ENCODE peak calls at places on chromosome 9, in four cellular contexts. One of them, this sample, is unnamed.

GRCh38 chr9:88065609-88066008 is 72.7 kb downstream of the SPATA31C2 start:
- DNase-seq in GM12878: no peak
- DNase-seq in SK-N-SH: no peak
- DNase-seq in K562: no peak
- DNase-seq in this sample: no peak

GRCh38 chr9:123749580-123750202 is 180.2 kb downstream of the DENND1A start:
- DNase-seq in GM12878: peak
- DNase-seq in SK-N-SH: no peak
- DNase-seq in K562: no peak
- DNase-seq in this sample: no peak

GRCh38 chr9:88197781-88198345 is 59.6 kb upstream of the SPATA31C2 start:
- DNase-seq in SK-N-SH: peak
- DNase-seq in K562: no peak
- DNase-seq in GM12878: no peak
- DNase-seq in this sample: no peak

GRCh38 chr9:130232899-130233586 is 32.5 kb upstream of the HMCN2 start:
- DNase-seq in GM12878: no peak
- DNase-seq in K562: no peak
- DNase-seq in SK-N-SH: no peak
- DNase-seq in this sample: no peak

GRCh38 chr9:111599092-111599947 is at the start of gene PTGR1:
- DNase-seq in K562: no peak
- DNase-seq in SK-N-SH: peak
- DNase-seq in GM12878: no peak
- DNase-seq in this sample: peak

GRCh38 chr9:29974197-29974596 is 2400.9 kb upstream of the C9orf72 start:
- DNase-seq in GM12878: no peak
- DNase-seq in SK-N-SH: no peak
- DNase-seq in K562: no peak
- DNase-seq in this sample: no peak

GRCh38 chr9:738209-738915 is 103.1 kb upstream of the DMRT1 start:
- DNase-seq in SK-N-SH: no peak
- DNase-seq in K562: no peak
- DNase-seq in GM12878: no peak
- DNase-seq in this sample: no peak

GRCh38 chr9:41229408-41230401 is 40.6 kb upstream of the ZNG1F start:
- DNase-seq in SK-N-SH: peak
- DNase-seq in GM12878: peak
- DNase-seq in K562: peak
- DNase-seq in this sample: peak

GRCh38 chr9:21761309-21761901 is 41.0 kb upstream of the MTAP start:
- DNase-seq in K562: no peak
- DNase-seq in SK-N-SH: no peak
- DNase-seq in GM12878: peak
- DNase-seq in this sample: no peak

GRCh38 chr9:118630931-118631595 is 738.2 kb downstream of the BRINP1 start:
- DNase-seq in K562: no peak
- DNase-seq in SK-N-SH: no peak
- DNase-seq in GM12878: no peak
- DNase-seq in this sample: no peak

GRCh38 chr9:79357620-79358019 is 214.1 kb upstream of the TLE4 start:
- DNase-seq in GM12878: no peak
- DNase-seq in K562: no peak
- DNase-seq in SK-N-SH: no peak
- DNase-seq in this sample: no peak

GRCh38 chr9:134769084-134769455 is 111.5 kb upstream of the FCN2 start:
- DNase-seq in K562: no peak
- DNase-seq in GM12878: no peak
- DNase-seq in SK-N-SH: peak
- DNase-seq in this sample: no peak

GRCh38 chr9:137439158-137439714 is 1.9 kb downstream of the ENTPD8 start:
- DNase-seq in SK-N-SH: peak
- DNase-seq in K562: no peak
- DNase-seq in GM12878: no peak
- DNase-seq in this sample: no peak

GRCh38 chr9:130943780-130944179 is 4.7 kb upstream of the FIBCD1 start:
- DNase-seq in K562: no peak
- DNase-seq in GM12878: no peak
- DNase-seq in SK-N-SH: no peak
- DNase-seq in this sample: no peak

GRCh38 chr9:38091310-38092199 is 22.5 kb upstream of the SHB start:
- DNase-seq in K562: no peak
- DNase-seq in SK-N-SH: peak
- DNase-seq in GM12878: no peak
- DNase-seq in this sample: no peak

GRCh38 chr9:136576269-136576626 is 30.4 kb upstream of the NOTCH1 start:
- DNase-seq in SK-N-SH: no peak
- DNase-seq in K562: no peak
- DNase-seq in GM12878: no peak
- DNase-seq in this sample: no peak

GRCh38 chr9:82332774-82333152 is 344.2 kb downstream of the SPATA31D1 start:
- DNase-seq in GM12878: no peak
- DNase-seq in K562: no peak
- DNase-seq in SK-N-SH: no peak
- DNase-seq in this sample: no peak

GRCh38 chr9:73869261-73869660 is 627.9 kb upstream of the RORB start:
- DNase-seq in GM12878: peak
- DNase-seq in K562: peak
- DNase-seq in SK-N-SH: no peak
- DNase-seq in this sample: no peak

GRCh38 chr9:6096821-6097220 is 81.4 kb upstream of the RANBP6 start:
- DNase-seq in K562: no peak
- DNase-seq in SK-N-SH: no peak
- DNase-seq in GM12878: no peak
- DNase-seq in this sample: no peak

GRCh38 chr9:134359493-134360179 is 33.4 kb downstream of the RXRA start:
- DNase-seq in SK-N-SH: no peak
- DNase-seq in GM12878: no peak
- DNase-seq in K562: peak
- DNase-seq in this sample: no peak

GRCh38 chr9:101477736-101478135 is 42.2 kb upstream of the ALDOB start:
- DNase-seq in K562: no peak
- DNase-seq in SK-N-SH: no peak
- DNase-seq in GM12878: no peak
- DNase-seq in this sample: no peak

GRCh38 chr9:120928720-120929389 is 2.3 kb upstream of the TRAF1 start:
- DNase-seq in SK-N-SH: peak
- DNase-seq in K562: no peak
- DNase-seq in GM12878: no peak
- DNase-seq in this sample: peak

GRCh38 chr9:4497855-4498254 is 7.6 kb downstream of the SLC1A1 start:
- DNase-seq in K562: no peak
- DNase-seq in GM12878: no peak
- DNase-seq in SK-N-SH: no peak
- DNase-seq in this sample: no peak

GRCh38 chr9:35814106-35814840 is 569 bp downstream of the HINT2 start:
- DNase-seq in K562: no peak
- DNase-seq in GM12878: no peak
- DNase-seq in SK-N-SH: peak
- DNase-seq in this sample: peak

GRCh38 chr9:38331141-38331540 is 61.4 kb upstream of the ALDH1B1 start:
- DNase-seq in SK-N-SH: no peak
- DNase-seq in K562: no peak
- DNase-seq in GM12878: no peak
- DNase-seq in this sample: no peak

GRCh38 chr9:84315278-84315877 is 25.2 kb downstream of the SLC28A3 start:
- DNase-seq in K562: peak
- DNase-seq in SK-N-SH: peak
- DNase-seq in GM12878: no peak
- DNase-seq in this sample: peak

GRCh38 chr9:37187713-37188439 is 67.5 kb downstream of the ZCCHC7 start:
- DNase-seq in GM12878: peak
- DNase-seq in K562: no peak
- DNase-seq in SK-N-SH: no peak
- DNase-seq in this sample: no peak

GRCh38 chr9:126980231-126980630 is 65.6 kb downstream of the RALGPS1 start:
- DNase-seq in SK-N-SH: no peak
- DNase-seq in K562: no peak
- DNase-seq in GM12878: no peak
- DNase-seq in this sample: no peak

GRCh38 chr9:21964925-21965385 is 29.2 kb downstream of the CDKN2A start:
- DNase-seq in K562: no peak
- DNase-seq in SK-N-SH: no peak
- DNase-seq in GM12878: no peak
- DNase-seq in this sample: no peak

GRCh38 chr9:137314561-137315560 is 12.8 kb upstream of the NRARP start:
- DNase-seq in GM12878: no peak
- DNase-seq in SK-N-SH: peak
- DNase-seq in K562: no peak
- DNase-seq in this sample: no peak

GRCh38 chr9:121278535-121279169 is 10.7 kb downstream of the GSN start:
- DNase-seq in K562: peak
- DNase-seq in SK-N-SH: peak
- DNase-seq in GM12878: peak
- DNase-seq in this sample: peak

GRCh38 chr9:101065930-101066329 is 37.4 kb downstream of the PLPPR1 start:
- DNase-seq in SK-N-SH: no peak
- DNase-seq in GM12878: no peak
- DNase-seq in K562: no peak
- DNase-seq in this sample: no peak

GRCh38 chr9:102631559-102631958 is 363.6 kb upstream of the CYLC2 start:
- DNase-seq in SK-N-SH: no peak
- DNase-seq in GM12878: no peak
- DNase-seq in K562: no peak
- DNase-seq in this sample: no peak

GRCh38 chr9:125534934-125535701 is 171.9 kb downstream of the MAPKAP1 start:
- DNase-seq in K562: no peak
- DNase-seq in SK-N-SH: no peak
- DNase-seq in GM12878: no peak
- DNase-seq in this sample: no peak

DNA sequence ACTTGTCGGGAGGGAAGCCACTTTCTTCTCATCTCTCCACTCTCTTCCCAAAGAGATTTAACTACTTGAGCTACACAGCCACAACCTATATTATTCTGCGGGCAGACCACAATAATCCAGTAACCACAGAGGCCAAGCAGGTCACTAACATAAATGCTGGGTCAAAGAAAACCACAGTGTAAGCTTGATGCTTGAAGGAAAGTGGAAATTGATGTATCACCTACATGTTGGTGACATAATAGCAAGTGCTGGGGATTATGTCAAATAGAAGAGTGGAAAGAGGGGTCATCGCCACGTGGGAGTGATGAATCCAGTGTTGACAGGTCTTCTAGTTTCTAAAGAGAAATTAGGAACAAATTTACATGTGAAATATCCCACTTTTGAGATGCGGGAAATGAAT is 40.9 kb downstream of the RFK start:
- DNase-seq in SK-N-SH: no peak
- DNase-seq in K562: no peak
- DNase-seq in GM12878: no peak
- DNase-seq in this sample: no peak
- TF ChIP-seq USF1 in SK-N-SH: no peak
- TF ChIP-seq USF1 in K562: no peak
- TF ChIP-seq USF1 in GM12878: no peak
- TF ChIP-seq USF1 in this sample: no peak

DNA sequence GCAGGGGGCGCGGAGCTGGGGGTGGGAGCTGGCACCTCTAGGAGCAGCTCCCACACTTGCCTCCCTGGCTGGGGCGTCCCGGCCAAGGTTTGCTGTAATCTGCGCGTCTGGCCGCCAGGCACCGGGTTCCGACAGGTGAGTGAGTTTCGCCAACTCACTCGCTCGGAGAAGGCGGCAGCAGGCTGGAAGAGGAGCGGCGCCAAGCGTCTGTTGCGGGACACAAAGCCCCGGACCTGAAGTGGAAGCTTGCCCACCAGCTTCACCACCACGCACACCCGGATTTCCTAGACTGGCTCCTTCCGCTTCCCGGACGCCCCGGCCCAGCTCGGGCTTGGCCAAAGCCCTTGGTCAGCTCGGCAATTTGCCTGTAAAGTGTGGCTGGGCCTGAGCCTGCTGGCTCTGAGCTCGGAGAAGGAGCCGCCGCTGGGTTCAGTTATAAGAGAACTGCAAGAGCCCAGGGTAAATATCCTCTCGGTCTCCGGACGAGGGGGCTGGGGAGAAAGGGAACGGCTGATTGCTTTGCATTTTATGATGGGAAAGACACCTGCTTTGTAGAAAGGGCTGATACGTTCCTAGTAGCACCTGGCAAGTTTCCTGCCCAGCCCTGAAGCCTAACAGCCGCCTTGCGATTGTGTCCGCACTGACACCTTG is 461 bp upstream of the GNA14 start:
- DNase-seq in GM12878: no peak
- DNase-seq in K562: no peak
- DNase-seq in SK-N-SH: no peak
- DNase-seq in this sample: peak
- TF ChIP-seq USF1 in GM12878: no peak
- TF ChIP-seq USF1 in K562: no peak
- TF ChIP-seq USF1 in SK-N-SH: no peak
- TF ChIP-seq USF1 in this sample: no peak

GRCh38 chr9:70392189-70392588 is 22.3 kb downstream of the KLF9 start:
- DNase-seq in GM12878: no peak
- DNase-seq in SK-N-SH: peak
- DNase-seq in K562: no peak
- DNase-seq in this sample: no peak
- TF ChIP-seq USF1 in GM12878: no peak
- TF ChIP-seq USF1 in SK-N-SH: no peak
- TF ChIP-seq USF1 in K562: no peak
- TF ChIP-seq USF1 in this sample: no peak

DNA sequence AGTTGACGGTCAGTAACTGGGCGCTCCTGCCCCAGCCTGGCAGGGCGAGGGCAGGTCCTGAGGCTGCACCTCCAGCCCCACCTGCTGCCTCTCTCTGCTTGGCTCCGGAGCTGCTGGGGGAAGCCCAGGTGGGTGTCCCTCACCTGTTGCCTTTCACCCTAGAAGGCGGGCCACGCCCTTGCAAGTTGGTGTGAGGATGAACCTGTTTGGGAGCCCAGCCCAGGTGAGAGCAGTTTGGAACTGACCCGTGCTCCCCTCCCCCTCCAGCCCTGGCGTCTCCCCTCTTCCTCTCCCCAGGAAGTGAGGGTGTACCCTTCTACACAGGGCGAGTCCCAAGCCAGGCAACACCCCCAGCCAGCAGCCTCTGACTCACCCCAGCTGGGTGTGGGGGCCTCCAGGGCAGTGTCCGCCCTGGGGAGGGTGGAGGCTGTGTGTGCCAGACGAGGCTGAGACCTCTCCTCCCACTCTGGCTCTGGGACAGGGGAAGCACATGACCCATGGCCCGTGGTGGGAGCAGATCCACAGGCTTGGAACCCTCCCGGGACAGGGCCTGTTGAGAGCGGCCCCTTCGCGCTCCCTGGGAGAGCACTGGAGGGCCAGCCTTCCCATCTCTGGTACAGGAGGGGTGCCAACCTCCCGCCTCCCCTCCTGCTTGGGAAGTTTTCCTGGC is 10.4 kb downstream of the LRRC8A start:
- DNase-seq in SK-N-SH: no peak
- DNase-seq in GM12878: no peak
- DNase-seq in K562: peak
- DNase-seq in this sample: no peak
- TF ChIP-seq USF1 in SK-N-SH: peak
- TF ChIP-seq USF1 in GM12878: no peak
- TF ChIP-seq USF1 in K562: no peak
- TF ChIP-seq USF1 in this sample: no peak

This sample was measured in WTC11.